ENCODE peak calls at places on chromosomes 4 and X, in ten cellular contexts. Z, V, G, F, Q, M, P, H, S and O are unnamed samples.
A peak's percentile ranks its signal among the peaks of the same experiment; 100 is the strongest.

GRCh38 chrX:140918398-140919043 is 83.9 kb upstream of the SPANXB1 start:
- DNase-seq in Z (peak; percentile 55), G (peak; percentile 37), Q (no peak), F (no peak), M (no peak), P (no peak), S (peak; percentile 49), V (peak; percentile 50), H (peak; percentile 73), O (peak; percentile 1)

GRCh38 chr4:123856689-123857545 is 460.3 kb downstream of the SPRY1 start:
- DNase-seq in P (peak; percentile 53), Z (peak; percentile 75), H (peak; percentile 48), Q (peak; percentile 60), G (no peak), F (peak; percentile 39), V (no peak), M (no peak), S (no peak), O (no peak)

GRCh38 chr4:17347445-17347844 is 164.4 kb downstream of the QDPR start:
- DNase-seq in Z (peak; percentile 36), V (peak; percentile 14), F (no peak), H (peak; percentile 63), P (no peak), G (no peak), M (no peak), S (peak; percentile 3), Q (no peak), O (no peak)

GRCh38 chr4:165379662-165380061 is 854 bp downstream of the CPE start:
- DNase-seq in M (no peak), H (peak; percentile 16), Z (peak; percentile 52), G (no peak), S (no peak), P (peak; percentile 41), V (no peak), F (peak; percentile 16), Q (peak; percentile 28), O (no peak)

GRCh38 chr4:32172761-32173160 is 1452.6 kb downstream of the PCDH7 start:
- DNase-seq in Q (no peak), P (no peak), M (no peak), S (peak; percentile 81), Z (no peak), H (no peak), V (no peak), G (no peak), F (no peak), O (no peak)

GRCh38 chr4:20252656-20253271 is 1.1 kb downstream of the SLIT2 start:
- DNase-seq in Q (peak; percentile 17), V (no peak), M (peak; percentile 52), S (no peak), H (peak; percentile 67), G (peak; percentile 35), Z (peak; percentile 67), F (peak; percentile 20), P (peak; percentile 55), O (no peak)

GRCh38 chrX:57070185-57070984 is 51.0 kb downstream of the SPIN2B start:
- DNase-seq in V (no peak), M (no peak), P (no peak), F (no peak), H (peak; percentile 0), Q (no peak), Z (no peak), S (no peak), G (no peak), O (no peak)

GRCh38 chr4:151238477-151238876 is 38.5 kb upstream of the PRSS48 start:
- DNase-seq in Q (no peak), H (peak; percentile 54), Z (no peak), M (no peak), G (no peak), V (no peak), P (no peak), S (no peak), F (no peak), O (no peak)

GRCh38 chr4:168441412-168441811 is 38.9 kb downstream of the DDX60L start:
- DNase-seq in V (no peak), S (no peak), F (no peak), Q (no peak), M (no peak), P (no peak), H (peak; percentile 37), G (no peak), Z (no peak), O (no peak)

GRCh38 chr4:133452669-133453068 is 303.6 kb downstream of the PCDH10 start:
- DNase-seq in M (no peak), Q (no peak), S (no peak), F (no peak), P (no peak), Z (no peak), V (no peak), G (no peak), H (no peak), O (no peak)

GRCh38 chr4:138275946-138276621 is 33.9 kb upstream of the SLC7A11 start:
- DNase-seq in Q (no peak), G (no peak), F (no peak), S (peak; percentile 81), P (no peak), Z (no peak), V (no peak), M (no peak), H (peak; percentile 98), O (no peak)

GRCh38 chr4:170128219-170128804 is 38.6 kb upstream of the AADAT start:
- DNase-seq in S (no peak), Z (no peak), H (no peak), P (no peak), F (no peak), M (no peak), Q (no peak), G (no peak), V (no peak), O (no peak)
- H3K9me3 ChIP-seq in S (peaks cover 7% of the 10 kb centered on the region), Z (no peaks in the 10 kb centered on the region), H (no peaks in the 10 kb centered on the region), P (peaks cover 4% of the 10 kb centered on the region), F (peaks cover 18% of the 10 kb centered on the region), M (no peaks in the 10 kb centered on the region), Q (no peaks in the 10 kb centered on the region), G (peaks cover 7% of the 10 kb centered on the region), V (no peaks in the 10 kb centered on the region), O (no peaks in the 10 kb centered on the region)

GRCh38 chr4:108160741-108161352 is 7.9 kb downstream of the LEF1 start:
- DNase-seq in G (no peak), P (no peak), H (no peak), M (no peak), Q (no peak), F (no peak), S (no peak), Z (no peak), V (peak; percentile 51), O (no peak)
- H3K4me3 ChIP-seq in G (no peak overlapping the region), P (no peak overlapping the region), H (no peak overlapping the region), M (no peak overlapping the region), Q (no peak overlapping the region), F (no peak overlapping the region), S (no peak overlapping the region), Z (no peak overlapping the region), V (peak overlapping the region; percentile 77), O (peak overlapping the region; percentile 39)

GRCh38 chr4:8707045-8707781 is 114.6 kb downstream of the CPZ start:
- DNase-seq in S (no peak), P (no peak), M (peak; percentile 10), Q (no peak), G (no peak), F (peak; percentile 5), H (no peak), V (no peak), Z (no peak), O (no peak)
- H3K4me1 ChIP-seq in S (no peaks in the 10 kb centered on the region), P (no peaks in the 10 kb centered on the region), M (no peaks in the 10 kb centered on the region), Q (no peaks in the 10 kb centered on the region), G (no peaks in the 10 kb centered on the region), F (no peaks in the 10 kb centered on the region), H (no peaks in the 10 kb centered on the region), V (no peaks in the 10 kb centered on the region), Z (no peaks in the 10 kb centered on the region), O (no peaks in the 10 kb centered on the region)

DNA sequence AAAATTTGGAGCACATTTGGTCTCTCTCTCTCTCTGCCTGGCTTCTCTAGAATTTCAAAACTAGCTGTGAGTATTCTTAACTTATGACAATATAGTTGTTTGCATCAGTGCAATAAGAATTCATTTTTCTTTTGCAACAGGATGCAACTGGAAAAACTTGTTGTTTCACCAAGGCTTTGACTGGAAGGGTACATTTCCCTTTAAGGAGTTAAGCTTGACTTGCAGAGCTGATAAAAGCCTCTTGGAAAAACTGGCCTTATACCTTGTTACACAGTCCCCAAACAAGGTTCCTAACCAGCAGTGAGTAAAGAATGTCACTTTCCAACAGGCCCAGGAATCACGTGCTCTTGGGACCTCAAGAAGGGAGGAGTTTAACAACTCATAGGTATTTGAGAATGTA is 25.9 kb upstream of the ZNF718 start:
- DNase-seq in F (no peak), G (no peak), Z (no peak), Q (no peak), S (no peak), V (no peak), M (no peak), P (no peak), H (no peak), O (no peak)
- H3K9me3 ChIP-seq in F (peaks cover 100% of the 10 kb centered on the region), G (peaks cover 40% of the 10 kb centered on the region), Z (no peaks in the 10 kb centered on the region), Q (peaks cover 2% of the 10 kb centered on the region), S (peaks cover 41% of the 10 kb centered on the region), V (peaks cover 7% of the 10 kb centered on the region), M (no peaks in the 10 kb centered on the region), P (peaks cover 26% of the 10 kb centered on the region), H (peaks cover 13% of the 10 kb centered on the region), O (peaks cover 30% of the 10 kb centered on the region)